ENCODE peak calls at places on chromosomes 13 and 19, in seven cellular contexts. O is heart left ventricle; I is left colon; S is NCI-H187; T is astrocyte of the spinal cord; J is activated T-cell treated with anti-CD3 and anti-CD28 coated beads, Interleukin-2, amount 50 U/mL, for 72 hours; P is activated T-helper 1 cell treated with anti-CD3 and anti-CD28 coated beads, Interleukin-12 subunit alpha, Interleukin-12 subunit beta, Interleukin-2, Interleukin-4 antibody, amounts not matched to agents 30 ng/mL and 10 ng/mL and 1 ng/mL, durations not matched to agents 14 hours and 24 hours and 36 hours. U is an unnamed sample.

GRCh38 chr19:14434543-14435319 is 1.6 kb downstream of the PKN1 start:
- DNase-seq in I (peak), T (peak), J (peak), S (no peak), O (peak), P (peak), U (no peak)

GRCh38 chr19:14146789-14147216 is 10.4 kb upstream of the ASF1B start:
- DNase-seq in J (no peak), O (no peak), T (peak), I (no peak), P (no peak), S (no peak), U (no peak)

GRCh38 chr19:39126312-39126561 is 651 bp downstream of the PAK4 start:
- DNase-seq in T (no peak), S (no peak), I (no peak), P (no peak), J (no peak), O (no peak), U (no peak)

GRCh38 chr19:15248648-15249559 is 16.7 kb upstream of the EPHX3 start:
- DNase-seq in S (no peak), I (peak), J (no peak), T (peak), O (peak), P (no peak), U (no peak)

GRCh38 chr19:32662186-32662585 is 12.8 kb downstream of the ANKRD27 start:
- DNase-seq in S (no peak), O (no peak), P (no peak), J (no peak), T (peak), I (no peak), U (no peak)

GRCh38 chr13:39217471-39217870 is 179.2 kb downstream of the NHLRC3 start:
- DNase-seq in P (no peak), O (no peak), T (no peak), I (no peak), J (no peak), S (no peak), U (no peak)

GRCh38 chr13:24668955-24669354 is 11.3 kb upstream of the ATP12A start:
- DNase-seq in I (peak), S (peak), J (no peak), P (no peak), T (no peak), O (no peak), U (no peak)

GRCh38 chr19:16945364-16945714 is 56.5 kb downstream of the F2RL3 start:
- DNase-seq in S (no peak), T (no peak), J (no peak), P (no peak), I (no peak), O (no peak), U (no peak)

GRCh38 chr13:51524312-51524711 is 60.0 kb upstream of the WDFY2 start:
- DNase-seq in P (no peak), S (no peak), J (no peak), I (no peak), O (no peak), T (no peak), U (no peak)

GRCh38 chr13:100035936-100036335 is 53.0 kb upstream of the PCCA start:
- DNase-seq in T (no peak), S (no peak), O (no peak), J (no peak), I (no peak), P (no peak), U (no peak)

GRCh38 chr13:77492982-77493381 is 42.5 kb upstream of the SCEL start:
- DNase-seq in I (no peak), P (no peak), O (no peak), J (no peak), S (peak), T (peak), U (no peak)

GRCh38 chr19:44875666-44876418 is 15.2 kb upstream of the TOMM40 start:
- DNase-seq in P (no peak), I (peak), J (no peak), S (no peak), O (peak), T (peak), U (no peak)

GRCh38 chr13:98571955-98572662 is 4.8 kb downstream of the STK24 start:
- DNase-seq in T (peak), I (peak), J (no peak), S (peak), O (no peak), P (no peak), U (no peak)

GRCh38 chr13:60134376-60134775 is 29.4 kb downstream of the DIAPH3 start:
- DNase-seq in O (no peak), S (no peak), T (no peak), P (no peak), J (peak), I (no peak), U (no peak)

U was measured in GM19239.